ENCODE peak calls at places on chromosomes 16 and 17, in seven cellular contexts. One of them, this sample, is unnamed.

GRCh38 chr16:88886915-88887521 is 20.6 kb upstream of the PABPN1L start:
- DNase-seq in tibial artery: no peak
- DNase-seq in esophagus squamous epithelium: no peak
- DNase-seq in OCI-LY7: no peak
- DNase-seq in heart right ventricle: peak
- DNase-seq in breast epithelium: no peak
- DNase-seq in adrenal gland: peak
- DNase-seq in this sample: peak

GRCh38 chr17:35210741-35211140 is 16.5 kb upstream of the SLC35G3 start:
- DNase-seq in tibial artery: no peak
- DNase-seq in esophagus squamous epithelium: no peak
- DNase-seq in OCI-LY7: no peak
- DNase-seq in heart right ventricle: no peak
- DNase-seq in breast epithelium: no peak
- DNase-seq in adrenal gland: no peak
- DNase-seq in this sample: no peak

GRCh38 chr16:71555230-71555891 is 21.5 kb downstream of the TAT start:
- DNase-seq in tibial artery: no peak
- DNase-seq in esophagus squamous epithelium: no peak
- DNase-seq in OCI-LY7: no peak
- DNase-seq in heart right ventricle: no peak
- DNase-seq in breast epithelium: no peak
- DNase-seq in adrenal gland: no peak
- DNase-seq in this sample: no peak

GRCh38 chr17:59737324-59737723 is 29.9 kb downstream of the VMP1 start:
- DNase-seq in tibial artery: no peak
- DNase-seq in esophagus squamous epithelium: no peak
- DNase-seq in OCI-LY7: no peak
- DNase-seq in heart right ventricle: no peak
- DNase-seq in breast epithelium: no peak
- DNase-seq in adrenal gland: no peak
- DNase-seq in this sample: no peak

GRCh38 chr16:2025878-2026460 is 733 bp upstream of the NHERF2 start:
- DNase-seq in tibial artery: no peak
- DNase-seq in esophagus squamous epithelium: no peak
- DNase-seq in OCI-LY7: no peak
- DNase-seq in heart right ventricle: no peak
- DNase-seq in breast epithelium: no peak
- DNase-seq in adrenal gland: no peak
- DNase-seq in this sample: no peak

GRCh38 chr16:15948532-15949209 is 745 bp upstream of the ABCC1 start:
- DNase-seq in tibial artery: no peak
- DNase-seq in esophagus squamous epithelium: no peak
- DNase-seq in OCI-LY7: peak
- DNase-seq in heart right ventricle: no peak
- DNase-seq in breast epithelium: no peak
- DNase-seq in adrenal gland: no peak
- DNase-seq in this sample: no peak

GRCh38 chr17:70110443-70110880 is 35.4 kb downstream of the KCNJ16 start:
- DNase-seq in tibial artery: no peak
- DNase-seq in esophagus squamous epithelium: no peak
- DNase-seq in OCI-LY7: no peak
- DNase-seq in heart right ventricle: no peak
- DNase-seq in breast epithelium: no peak
- DNase-seq in adrenal gland: no peak
- DNase-seq in this sample: no peak

GRCh38 chr17:47253541-47254402 is at the start of gene ITGB3:
- DNase-seq in tibial artery: peak
- DNase-seq in esophagus squamous epithelium: no peak
- DNase-seq in OCI-LY7: peak
- DNase-seq in heart right ventricle: peak
- DNase-seq in breast epithelium: peak
- DNase-seq in adrenal gland: peak
- DNase-seq in this sample: peak

GRCh38 chr16:1129106-1129960 is 23.6 kb upstream of the CACNA1H start:
- DNase-seq in tibial artery: no peak
- DNase-seq in esophagus squamous epithelium: no peak
- DNase-seq in OCI-LY7: no peak
- DNase-seq in heart right ventricle: no peak
- DNase-seq in breast epithelium: no peak
- DNase-seq in adrenal gland: no peak
- DNase-seq in this sample: no peak

GRCh38 chr17:49013311-49014205 is 16.4 kb downstream of the IGF2BP1 start:
- DNase-seq in tibial artery: no peak
- DNase-seq in esophagus squamous epithelium: no peak
- DNase-seq in OCI-LY7: no peak
- DNase-seq in heart right ventricle: no peak
- DNase-seq in breast epithelium: no peak
- DNase-seq in adrenal gland: no peak
- DNase-seq in this sample: no peak

GRCh38 chr16:53945996-53946395 is 242.0 kb downstream of the FTO start:
- DNase-seq in tibial artery: no peak
- DNase-seq in esophagus squamous epithelium: no peak
- DNase-seq in OCI-LY7: peak
- DNase-seq in heart right ventricle: no peak
- DNase-seq in breast epithelium: no peak
- DNase-seq in adrenal gland: no peak
- DNase-seq in this sample: no peak
- TF ChIP-seq CTCF in tibial artery: peak
- TF ChIP-seq CTCF in esophagus squamous epithelium: peak
- TF ChIP-seq CTCF in OCI-LY7: peak
- TF ChIP-seq CTCF in heart right ventricle: peak
- TF ChIP-seq CTCF in breast epithelium: peak
- TF ChIP-seq CTCF in adrenal gland: peak
- TF ChIP-seq CTCF in this sample: no peak

GRCh38 chr16:74448990-74449389 is 27.7 kb upstream of the CLEC18B start:
- DNase-seq in tibial artery: peak
- DNase-seq in esophagus squamous epithelium: no peak
- DNase-seq in OCI-LY7: no peak
- DNase-seq in heart right ventricle: peak
- DNase-seq in breast epithelium: peak
- DNase-seq in adrenal gland: peak
- DNase-seq in this sample: peak
- H3K27ac ChIP-seq in tibial artery: peak
- H3K27ac ChIP-seq in esophagus squamous epithelium: peak
- H3K27ac ChIP-seq in OCI-LY7: no peak
- H3K27ac ChIP-seq in heart right ventricle: peak
- H3K27ac ChIP-seq in breast epithelium: peak
- H3K27ac ChIP-seq in adrenal gland: peak
- H3K27ac ChIP-seq in this sample: peak

GRCh38 chr16:29862383-29862883 is 593 bp downstream of the CDIPT start:
- DNase-seq in tibial artery: no peak
- DNase-seq in esophagus squamous epithelium: no peak
- DNase-seq in OCI-LY7: no peak
- DNase-seq in heart right ventricle: no peak
- DNase-seq in breast epithelium: no peak
- DNase-seq in adrenal gland: peak
- DNase-seq in this sample: no peak

GRCh38 chr16:29864205-29864604 is 1.2 kb upstream of the CDIPT start:
- DNase-seq in tibial artery: no peak
- DNase-seq in esophagus squamous epithelium: no peak
- DNase-seq in OCI-LY7: no peak
- DNase-seq in heart right ventricle: no peak
- DNase-seq in breast epithelium: no peak
- DNase-seq in adrenal gland: no peak
- DNase-seq in this sample: no peak

GRCh38 chr16:29862884-29863668 is at the start of gene CDIPT:
- DNase-seq in tibial artery: peak
- DNase-seq in esophagus squamous epithelium: peak
- DNase-seq in OCI-LY7: peak
- DNase-seq in heart right ventricle: peak
- DNase-seq in breast epithelium: peak
- DNase-seq in adrenal gland: peak
- DNase-seq in this sample: peak

GRCh38 chr16:29860218-29860617 is 2.8 kb downstream of the CDIPT start:
- DNase-seq in tibial artery: no peak
- DNase-seq in esophagus squamous epithelium: no peak
- DNase-seq in OCI-LY7: no peak
- DNase-seq in heart right ventricle: peak
- DNase-seq in breast epithelium: no peak
- DNase-seq in adrenal gland: no peak
- DNase-seq in this sample: no peak

DNA sequence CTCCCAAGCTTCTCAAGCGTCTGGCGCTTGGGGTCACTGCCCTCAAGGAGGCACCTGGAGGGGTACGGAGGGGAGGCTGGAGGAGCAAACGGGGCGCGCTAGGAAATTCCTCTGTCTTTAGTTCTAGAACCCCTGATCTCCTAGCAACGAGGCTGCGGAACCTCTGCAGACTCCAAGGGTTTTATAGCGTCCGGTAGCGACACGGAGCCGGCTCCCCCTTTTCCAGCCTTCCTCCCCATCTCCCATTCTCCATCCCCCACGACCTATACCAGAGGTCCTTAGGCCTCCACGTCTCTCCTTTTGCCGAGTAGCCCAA is 601 bp upstream of the CDIPT start:
- DNase-seq in tibial artery: no peak
- DNase-seq in esophagus squamous epithelium: no peak
- DNase-seq in OCI-LY7: no peak
- DNase-seq in heart right ventricle: no peak
- DNase-seq in breast epithelium: no peak
- DNase-seq in adrenal gland: no peak
- DNase-seq in this sample: no peak
- TF ChIP-seq CTCF in tibial artery: no peak
- TF ChIP-seq CTCF in esophagus squamous epithelium: no peak
- TF ChIP-seq CTCF in OCI-LY7: no peak
- TF ChIP-seq CTCF in heart right ventricle: no peak
- TF ChIP-seq CTCF in breast epithelium: no peak
- TF ChIP-seq CTCF in adrenal gland: peak
- TF ChIP-seq CTCF in this sample: no peak

GRCh38 chr16:85249830-85250455 is 137.7 kb upstream of the CIBAR2 start:
- DNase-seq in tibial artery: no peak
- DNase-seq in esophagus squamous epithelium: no peak
- DNase-seq in OCI-LY7: no peak
- DNase-seq in heart right ventricle: no peak
- DNase-seq in breast epithelium: no peak
- DNase-seq in adrenal gland: no peak
- DNase-seq in this sample: no peak

GRCh38 chr16:85250609-85251223 is 138.4 kb upstream of the CIBAR2 start:
- DNase-seq in tibial artery: no peak
- DNase-seq in esophagus squamous epithelium: no peak
- DNase-seq in OCI-LY7: no peak
- DNase-seq in heart right ventricle: no peak
- DNase-seq in breast epithelium: no peak
- DNase-seq in adrenal gland: no peak
- DNase-seq in this sample: no peak

GRCh38 chr16:85248269-85248668 is 136.0 kb upstream of the CIBAR2 start:
- DNase-seq in tibial artery: no peak
- DNase-seq in esophagus squamous epithelium: no peak
- DNase-seq in OCI-LY7: no peak
- DNase-seq in heart right ventricle: no peak
- DNase-seq in breast epithelium: no peak
- DNase-seq in adrenal gland: no peak
- DNase-seq in this sample: no peak

GRCh38 chr16:85249418-85249817 is 137.1 kb upstream of the CIBAR2 start:
- DNase-seq in tibial artery: no peak
- DNase-seq in esophagus squamous epithelium: no peak
- DNase-seq in OCI-LY7: no peak
- DNase-seq in heart right ventricle: peak
- DNase-seq in breast epithelium: no peak
- DNase-seq in adrenal gland: no peak
- DNase-seq in this sample: no peak

GRCh38 chr16:85248857-85249256 is 136.6 kb upstream of the CIBAR2 start:
- DNase-seq in tibial artery: no peak
- DNase-seq in esophagus squamous epithelium: no peak
- DNase-seq in OCI-LY7: no peak
- DNase-seq in heart right ventricle: no peak
- DNase-seq in breast epithelium: no peak
- DNase-seq in adrenal gland: no peak
- DNase-seq in this sample: no peak
- H3K27ac ChIP-seq in tibial artery: no peak
- H3K27ac ChIP-seq in esophagus squamous epithelium: no peak
- H3K27ac ChIP-seq in OCI-LY7: no peak
- H3K27ac ChIP-seq in heart right ventricle: no peak
- H3K27ac ChIP-seq in breast epithelium: no peak
- H3K27ac ChIP-seq in adrenal gland: no peak
- H3K27ac ChIP-seq in this sample: no peak

DNA sequence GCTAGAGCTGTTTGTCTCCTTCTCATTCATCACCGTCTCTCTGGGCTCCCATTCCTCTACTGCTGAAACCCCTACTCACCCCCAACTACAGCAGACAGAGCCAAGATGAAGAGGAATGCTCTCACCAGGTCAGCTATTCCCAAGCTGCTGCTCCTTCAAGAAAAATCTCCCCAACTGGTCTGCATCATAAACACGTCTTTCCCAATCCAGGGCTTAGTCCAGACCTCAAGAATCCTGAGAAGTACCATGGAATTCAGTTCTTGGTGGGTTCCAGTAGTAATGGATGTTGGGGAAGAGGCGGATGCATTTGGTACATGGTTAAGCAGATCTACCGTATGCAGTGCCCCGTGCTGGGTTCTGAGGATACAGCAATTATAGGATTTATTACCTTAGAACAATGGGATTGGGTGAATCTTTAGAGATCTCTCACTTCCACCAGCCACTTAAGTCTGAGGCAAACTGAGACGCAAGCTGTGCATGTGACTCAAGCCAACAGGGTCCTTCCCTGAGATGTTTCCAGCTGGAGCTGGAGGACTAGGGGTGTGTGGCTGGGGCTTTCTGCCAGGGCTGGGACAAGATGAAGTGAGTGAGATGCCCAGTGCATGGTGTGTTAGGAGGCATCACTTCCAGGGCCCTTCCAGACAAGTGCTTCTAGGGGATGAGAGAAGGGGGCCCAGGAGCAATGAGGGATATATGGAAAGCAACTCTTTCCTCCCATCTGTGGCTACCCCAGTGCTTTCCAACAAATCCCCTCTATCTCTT is 232.7 kb upstream of the CDH5 start:
- DNase-seq in tibial artery: no peak
- DNase-seq in esophagus squamous epithelium: no peak
- DNase-seq in OCI-LY7: no peak
- DNase-seq in heart right ventricle: no peak
- DNase-seq in breast epithelium: no peak
- DNase-seq in adrenal gland: no peak
- DNase-seq in this sample: no peak
- TF ChIP-seq CTCF in tibial artery: no peak
- TF ChIP-seq CTCF in esophagus squamous epithelium: no peak
- TF ChIP-seq CTCF in OCI-LY7: no peak
- TF ChIP-seq CTCF in heart right ventricle: no peak
- TF ChIP-seq CTCF in breast epithelium: no peak
- TF ChIP-seq CTCF in adrenal gland: no peak
- TF ChIP-seq CTCF in this sample: no peak

GRCh38 chr17:4953461-4953961 is 2.6 kb downstream of the ENO3 start:
- DNase-seq in tibial artery: no peak
- DNase-seq in esophagus squamous epithelium: no peak
- DNase-seq in OCI-LY7: no peak
- DNase-seq in heart right ventricle: no peak
- DNase-seq in breast epithelium: no peak
- DNase-seq in adrenal gland: no peak
- DNase-seq in this sample: no peak
- H3K27ac ChIP-seq in tibial artery: peak
- H3K27ac ChIP-seq in esophagus squamous epithelium: peak
- H3K27ac ChIP-seq in OCI-LY7: no peak
- H3K27ac ChIP-seq in heart right ventricle: no peak
- H3K27ac ChIP-seq in breast epithelium: no peak
- H3K27ac ChIP-seq in adrenal gland: no peak
- H3K27ac ChIP-seq in this sample: no peak